ENCODE peak calls at places on chromosomes 7 and 10, in eight cellular contexts. A is tibial nerve, B is stomach, C is heart right ventricle, L is cardiac muscle cell, X is HepG2, D is brain microvascular endothelial cell, Z is upper lobe of right lung. Q is an unnamed sample.
A peak's percentile ranks its signal among the peaks of the same experiment; 100 is the strongest.

GRCh38 chr10:33032354-33033254 is 74.6 kb upstream of the ITGB1 start:
- DNase-seq in A (no peak), B (no peak), C (no peak), L (no peak), X (peak; percentile 5), D (peak; percentile 65), Z (no peak), Q (no peak)

GRCh38 chr7:133253522-133253882 is 624 bp downstream of the EXOC4 start:
- DNase-seq in A (peak; percentile 5), B (no peak), C (no peak), L (peak; percentile 26), X (peak; percentile 22), D (no peak), Z (no peak), Q (no peak)

GRCh38 chr10:15370741-15371701 is at the start of gene FAM171A1:
- DNase-seq in A (no peak), B (peak; percentile 69), C (peak; percentile 42), L (peak; percentile 89), X (no peak), D (no peak), Z (peak; percentile 75), Q (peak; percentile 82)

GRCh38 chr7:117158941-117159705 is 163.7 kb downstream of the WNT2 start:
- DNase-seq in A (no peak), B (no peak), C (no peak), L (no peak), X (no peak), D (no peak), Z (no peak), Q (no peak)

GRCh38 chr10:98956576-98957260 is 278.9 kb downstream of the HPSE2 start:
- DNase-seq in A (no peak), B (no peak), C (no peak), L (no peak), X (no peak), D (peak; percentile 31), Z (no peak), Q (no peak)

GRCh38 chr10:34825433-34825832 is 10.3 kb upstream of the PARD3 start:
- DNase-seq in A (no peak), B (no peak), C (no peak), L (no peak), X (no peak), D (no peak), Z (no peak), Q (no peak)

GRCh38 chr7:109964780-109965179 is 1126.1 kb upstream of the LRRN3 start:
- DNase-seq in A (no peak), B (no peak), C (no peak), L (no peak), X (no peak), D (peak; percentile 25), Z (no peak), Q (no peak)

GRCh38 chr10:98269435-98269912 is 1.5 kb upstream of the LOXL4 start:
- DNase-seq in A (peak; percentile 60), B (no peak), C (peak; percentile 86), L (peak; percentile 73), X (peak; percentile 83), D (peak; percentile 70), Z (peak; percentile 79), Q (no peak)

GRCh38 chr7:44110724-44111635 is 6.8 kb downstream of the AEBP1 start:
- DNase-seq in A (no peak), B (no peak), C (no peak), L (no peak), X (no peak), D (no peak), Z (no peak), Q (no peak)

GRCh38 chr10:52864459-52865106 is 92.0 kb upstream of the MBL2 start:
- DNase-seq in A (peak; percentile 62), B (no peak), C (peak; percentile 43), L (no peak), X (peak; percentile 64), D (peak; percentile 100), Z (no peak), Q (peak; percentile 67)

GRCh38 chr10:78921906-78922305 is 146.9 kb upstream of the ZMIZ1 start:
- DNase-seq in A (no peak), B (no peak), C (no peak), L (no peak), X (no peak), D (no peak), Z (peak; percentile 23), Q (peak; percentile 35)

GRCh38 chr7:111364413-111364812 is 197.9 kb downstream of the IMMP2L start:
- DNase-seq in A (no peak), B (no peak), C (no peak), L (no peak), X (no peak), D (peak; percentile 82), Z (no peak), Q (no peak)

GRCh38 chr10:33832124-33832787 is 497.8 kb upstream of the NRP1 start:
- DNase-seq in A (no peak), B (no peak), C (no peak), L (no peak), X (peak; percentile 89), D (no peak), Z (no peak), Q (no peak)

GRCh38 chr10:75683158-75683557 is 251.7 kb downstream of the LRMDA start:
- DNase-seq in A (no peak), B (no peak), C (no peak), L (no peak), X (no peak), D (no peak), Z (no peak), Q (no peak)

GRCh38 chr7:106715730-106716129 is 54.8 kb upstream of the CCDC71L start:
- DNase-seq in A (no peak), B (no peak), C (no peak), L (no peak), X (no peak), D (no peak), Z (no peak), Q (no peak)

GRCh38 chr7:332646-333398 is 42.9 kb downstream of the FOXL3 start:
- DNase-seq in A (peak; percentile 63), B (peak; percentile 92), C (peak; percentile 75), L (peak; percentile 88), X (peak; percentile 60), D (peak; percentile 33), Z (peak; percentile 94), Q (peak; percentile 93)
- H3K4me3 ChIP-seq in A (peak overlapping the region; percentile 27), B (peak overlapping the region; percentile 41), C (peak overlapping the region; percentile 55), L (peak overlapping the region; percentile 33), X (peak overlapping the region; percentile 65), D (peak overlapping the region; percentile 33), Z (peak overlapping the region; percentile 46), Q (peak overlapping the region; percentile 62)

GRCh38 chr7:136114966-136115762 is 138.0 kb upstream of the MTPN start:
- DNase-seq in A (no peak), B (peak; percentile 28), C (peak; percentile 17), L (peak; percentile 55), X (peak; percentile 30), D (peak; percentile 61), Z (no peak), Q (peak; percentile 66)
- TF ChIP-seq CTCF in A (peak; percentile 27), B (peak; percentile 72), C (peak; percentile 58), L (peak; percentile 68), X (peak; percentile 75), D (peak; percentile 90), Z (peak; percentile 70), Q (peak; percentile 51)

GRCh38 chr7:140044251-140044650 is 18.5 kb downstream of the PARP12 start:
- DNase-seq in A (no peak), B (no peak), C (no peak), L (no peak), X (no peak), D (no peak), Z (no peak), Q (no peak)
- H3K36me3 ChIP-seq in A (no peaks in the 10 kb centered on the region), B (peaks cover 17% of the 10 kb centered on the region), C (peaks cover 75% of the 10 kb centered on the region), L (no peaks in the 10 kb centered on the region), X (peaks cover 34% of the 10 kb centered on the region), D (no peaks in the 10 kb centered on the region), Z (peaks cover 61% of the 10 kb centered on the region), Q (peaks cover 63% of the 10 kb centered on the region)

GRCh38 chr7:143287935-143288826 is at the start of gene CASP2:
- DNase-seq in A (peak; percentile 92), B (peak; percentile 99), C (peak; percentile 98), L (peak; percentile 97), X (peak; percentile 89), D (peak; percentile 94), Z (peak; percentile 100), Q (peak; percentile 100)
- H3K4me3 ChIP-seq in A (peak within 1 kb of the TSS; percentile 78), B (peak within 1 kb of the TSS; percentile 79), C (peak within 1 kb of the TSS; percentile 90), L (peak within 1 kb of the TSS; percentile 83), X (peak within 1 kb of the TSS; percentile 79), D (peak within 1 kb of the TSS; percentile 87), Z (peak within 1 kb of the TSS; percentile 93), Q (peak within 1 kb of the TSS; percentile 85)

Q was measured in spleen.